ENCODE peak calls at places on chromosomes 5 and 9, in four cellular contexts. U is MCF 10A, G is upper lobe of right lung, R is AG04449. N is an unnamed sample.

GRCh38 chr5:177312649-177313181 is 1.0 kb upstream of the MXD3 start:
- DNase-seq in U (peak; percentile 56), G (no peak), R (no peak), N (no peak)

GRCh38 chr9:2764371-2764770 is 47.1 kb downstream of the KCNV2 start:
- DNase-seq in U (no peak), G (no peak), R (no peak), N (no peak)

GRCh38 chr5:105924366-105924765 is 1746.4 kb downstream of the EFNA5 start:
- DNase-seq in U (peak; percentile 8), G (no peak), R (peak; percentile 40), N (no peak)

GRCh38 chr9:74735761-74736160 is 152.0 kb downstream of the TRPM6 start:
- DNase-seq in U (no peak), G (no peak), R (no peak), N (no peak)

GRCh38 chr9:104944871-104945270 is 16.9 kb upstream of the ABCA1 start:
- DNase-seq in U (no peak), G (no peak), R (no peak), N (no peak)

GRCh38 chr5:160040471-160040835 is 31.5 kb downstream of the TTC1 start:
- DNase-seq in U (no peak), G (no peak), R (no peak), N (no peak)

GRCh38 chr9:133915534-133916158 is 76.5 kb downstream of the VAV2 start:
- DNase-seq in U (no peak), G (no peak), R (no peak), N (no peak)

GRCh38 chr5:133777951-133778350 is 165.6 kb upstream of the FSTL4 start:
- DNase-seq in U (no peak), G (no peak), R (no peak), N (no peak)

GRCh38 chr5:96327728-96328127 is 105.3 kb downstream of the PCSK1 start:
- DNase-seq in U (no peak), G (no peak), R (no peak), N (no peak)
- TF ChIP-seq CTCF in U (no peak), G (no peak), R (no peak), N (peak; percentile 6)

GRCh38 chr9:127769985-127770904 is 8.2 kb downstream of the SH2D3C start:
- DNase-seq in U (no peak), G (no peak), R (no peak), N (no peak)
- TF ChIP-seq CTCF in U (no peak), G (no peak), R (no peak), N (no peak)

DNA sequence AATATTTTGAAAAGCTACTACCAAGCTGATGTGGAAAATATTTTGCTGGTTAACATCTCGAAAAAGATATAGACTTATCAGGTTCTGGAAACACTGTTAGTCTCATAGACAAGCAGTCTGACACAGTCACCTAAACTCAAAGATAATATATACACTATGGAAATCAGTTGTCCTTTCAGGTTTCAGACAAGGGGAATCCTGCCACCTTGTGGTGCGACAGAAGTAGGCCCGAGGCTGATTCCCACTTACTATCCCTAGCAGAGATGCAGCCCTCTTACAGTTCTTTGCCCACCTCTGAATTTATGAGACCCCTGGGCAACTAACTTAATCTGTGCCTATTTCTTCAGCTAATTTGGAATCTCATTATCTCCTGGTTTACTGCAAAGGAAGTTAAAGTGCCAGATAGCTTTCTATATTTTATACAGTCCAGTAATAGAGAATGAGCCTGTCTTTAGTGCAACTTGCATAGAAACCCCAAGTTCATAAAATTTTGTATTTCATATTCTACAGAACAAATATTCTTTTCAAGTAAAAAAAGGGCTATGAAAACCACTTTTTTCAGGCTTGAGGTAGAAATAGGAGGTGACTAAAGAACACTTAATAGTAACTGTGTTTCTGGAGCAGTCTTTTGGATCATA is 16.9 kb downstream of the RAD1 start:
- DNase-seq in U (peak; percentile 73), G (no peak), R (peak; percentile 38), N (peak; percentile 41)
- TF ChIP-seq CTCF in U (peak; percentile 80), G (peak; percentile 89), R (peak; percentile 76), N (peak; percentile 88)

GRCh38 chr5:173623296-173623771 is 6.9 kb upstream of the BOD1 start:
- DNase-seq in U (no peak), G (no peak), R (no peak), N (no peak)

GRCh38 chr5:173624276-173624675 is 7.8 kb upstream of the BOD1 start:
- DNase-seq in U (no peak), G (no peak), R (no peak), N (no peak)

GRCh38 chr5:173620784-173621183 is 4.3 kb upstream of the BOD1 start:
- DNase-seq in U (no peak), G (no peak), R (no peak), N (no peak)

GRCh38 chr5:173623789-173624188 is 7.3 kb upstream of the BOD1 start:
- DNase-seq in U (no peak), G (no peak), R (no peak), N (no peak)

DNA sequence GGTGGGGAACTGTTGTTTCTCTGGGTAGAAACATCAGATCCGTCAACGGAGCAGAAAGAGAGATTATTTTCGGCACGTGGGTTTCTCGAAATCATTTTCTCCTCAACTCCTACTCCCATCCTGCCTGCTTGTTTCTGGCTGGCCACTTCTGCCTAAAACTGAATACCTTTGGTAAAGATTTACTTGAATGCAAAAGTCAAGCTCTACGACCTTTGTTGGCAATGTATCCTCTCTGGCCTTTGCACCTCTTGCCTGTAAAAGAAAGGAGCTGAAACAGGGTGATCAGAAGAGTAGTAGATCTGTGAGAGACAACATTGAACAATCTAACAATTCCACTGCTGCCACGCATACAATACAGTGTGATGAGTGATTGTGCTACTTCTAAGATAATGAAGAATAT is 6.2 kb upstream of the BOD1 start:
- DNase-seq in U (no peak), G (no peak), R (no peak), N (no peak)
- TF ChIP-seq CTCF in U (no peak), G (no peak), R (no peak), N (no peak)

GRCh38 chr5:90477073-90477472 is 2.4 kb downstream of the POLR3G start:
- DNase-seq in U (no peak), G (no peak), R (no peak), N (no peak)
- TF ChIP-seq CTCF in U (no peak), G (no peak), R (no peak), N (no peak)

GRCh38 chr5:62340392-62340791 is 34.4 kb downstream of the KIF2A start:
- DNase-seq in U (peak; percentile 54), G (no peak), R (no peak), N (no peak)
- TF ChIP-seq CTCF in U (peak; percentile 39), G (peak; percentile 31), R (no peak), N (no peak)

DNA sequence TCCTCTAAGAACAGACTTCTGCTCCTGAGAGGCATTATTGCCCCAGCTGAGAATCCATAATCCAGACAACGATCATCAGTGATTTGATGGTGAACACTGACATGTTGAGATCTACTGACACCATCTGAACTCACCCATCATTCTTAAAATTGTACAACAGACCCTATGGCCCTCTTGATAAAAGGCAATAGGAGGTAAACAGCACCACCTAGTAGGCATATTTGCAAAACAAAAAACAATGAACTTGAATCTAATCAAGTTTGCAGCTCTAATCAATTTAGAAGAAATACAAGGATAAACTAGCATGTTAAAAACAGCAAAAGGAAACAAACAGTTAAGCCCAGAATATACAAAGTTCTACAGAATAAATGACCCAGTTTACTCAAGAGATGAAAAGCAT is 89.6 kb downstream of the SFXN1 start:
- DNase-seq in U (no peak), G (no peak), R (no peak), N (no peak)
- TF ChIP-seq CTCF in U (peak; percentile 21), G (no peak), R (no peak), N (no peak)

GRCh38 chr9:119487118-119487827 is 118.0 kb upstream of the BRINP1 start:
- DNase-seq in U (peak; percentile 5), G (no peak), R (no peak), N (no peak)
- TF ChIP-seq CTCF in U (no peak), G (no peak), R (no peak), N (no peak)

N was measured in AG09319.